ENCODE peak calls at places on chromosome 17, in four cellular contexts. Z is mammary epithelial cell, K is left ventricle myocardium inferior, E is A549. P is an unnamed sample.

GRCh38 chr17:38926290-38927070 is 1.1 kb downstream of the LASP1NB start:
- DNase-seq in Z (peak; percentile 17), K (no peak), E (no peak), P (no peak)

GRCh38 chr17:35731932-35732805 is 730 bp downstream of the RASL10B start:
- DNase-seq in Z (no peak), K (no peak), E (no peak), P (no peak)

GRCh38 chr17:58504826-58505351 is 9.5 kb downstream of the MTMR4 start:
- DNase-seq in Z (no peak), K (no peak), E (no peak), P (no peak)

GRCh38 chr17:70172449-70172848 is 3.1 kb downstream of the KCNJ2 start:
- DNase-seq in Z (no peak), K (no peak), E (no peak), P (no peak)

GRCh38 chr17:3968886-3969524 is 4.8 kb upstream of the ATP2A3 start:
- DNase-seq in Z (no peak), K (no peak), E (no peak), P (no peak)

GRCh38 chr17:3667366-3668278 is 756 bp downstream of the TAX1BP3 start:
- DNase-seq in Z (peak; percentile 84), K (peak; percentile 91), E (peak; percentile 90), P (peak; percentile 92)

GRCh38 chr17:66345264-66345663 is 42.9 kb downstream of the PRKCA start:
- DNase-seq in Z (no peak), K (no peak), E (no peak), P (no peak)

GRCh38 chr17:79844869-79845600 is 5.8 kb upstream of the CBX4 start:
- DNase-seq in Z (no peak), K (peak; percentile 54), E (peak; percentile 58), P (peak; percentile 74)

GRCh38 chr17:20063665-20064648 is 54.8 kb downstream of the SPECC1 start:
- DNase-seq in Z (peak; percentile 90), K (peak; percentile 81), E (peak; percentile 91), P (peak; percentile 66)

GRCh38 chr17:56908061-56908542 is 5.7 kb downstream of the TRIM25 start:
- DNase-seq in Z (no peak), K (peak; percentile 65), E (peak; percentile 53), P (peak; percentile 85)

GRCh38 chr17:58249270-58250133 is 11.1 kb downstream of the LPO start:
- DNase-seq in Z (peak; percentile 32), K (peak; percentile 64), E (peak; percentile 60), P (peak; percentile 68)

GRCh38 chr17:67003231-67003630 is 38.7 kb downstream of the CACNG4 start:
- DNase-seq in Z (no peak), K (no peak), E (no peak), P (no peak)

GRCh38 chr17:15087946-15088345 is 177.2 kb downstream of the PMP22 start:
- DNase-seq in Z (no peak), K (peak; percentile 41), E (no peak), P (no peak)

GRCh38 chr17:77398274-77398673 is 257.5 kb downstream of the SEC14L1 start:
- DNase-seq in Z (no peak), K (no peak), E (no peak), P (no peak)

GRCh38 chr17:66730497-66730923 is 104.4 kb upstream of the CACNG5 start:
- DNase-seq in Z (no peak), K (no peak), E (no peak), P (no peak)

GRCh38 chr17:34010534-34010933 is 244.6 kb upstream of the CCL2 start:
- DNase-seq in Z (no peak), K (no peak), E (no peak), P (no peak)

GRCh38 chr17:17472333-17472920 is 4.4 kb upstream of the MED9 start:
- DNase-seq in Z (peak; percentile 44), K (no peak), E (no peak), P (no peak)

GRCh38 chr17:75390982-75391381 is 14.5 kb downstream of the GRB2 start:
- DNase-seq in Z (no peak), K (no peak), E (no peak), P (no peak)

GRCh38 chr17:2194778-2195417 is 108.7 kb downstream of the SMG6 start:
- DNase-seq in Z (no peak), K (no peak), E (no peak), P (no peak)

GRCh38 chr17:34797724-34798123 is 163.5 kb downstream of the CCT6B start:
- DNase-seq in Z (no peak), K (no peak), E (peak; percentile 11), P (peak; percentile 22)

GRCh38 chr17:60167095-60167741 is 17.4 kb downstream of the CA4 start:
- DNase-seq in Z (no peak), K (no peak), E (no peak), P (peak; percentile 43)

GRCh38 chr17:40323731-40324650 is 15.0 kb downstream of the RARA start:
- DNase-seq in Z (no peak), K (peak; percentile 73), E (no peak), P (no peak)

GRCh38 chr17:74779948-74780400 is 3.8 kb upstream of the NAT9 start:
- DNase-seq in Z (no peak), K (peak; percentile 45), E (no peak), P (peak; percentile 77)

GRCh38 chr17:5272313-5272712 is 9.8 kb upstream of the RABEP1 start:
- DNase-seq in Z (peak; percentile 49), K (no peak), E (no peak), P (no peak)

GRCh38 chr17:15935891-15936290 is 9.0 kb upstream of the ADORA2B start:
- DNase-seq in Z (no peak), K (no peak), E (no peak), P (no peak)

GRCh38 chr17:36598951-36599401 is 2.4 kb upstream of the MRM1 start:
- DNase-seq in Z (no peak), K (no peak), E (no peak), P (peak; percentile 76)

GRCh38 chr17:62696726-62697490 is 69.4 kb downstream of the MRC2 start:
- DNase-seq in Z (no peak), K (no peak), E (no peak), P (no peak)

GRCh38 chr17:78375401-78376079 is 2.9 kb upstream of the PGS1 start:
- DNase-seq in Z (peak; percentile 73), K (no peak), E (peak; percentile 60), P (no peak)

GRCh38 chr17:60158751-60159478 is 9.1 kb downstream of the CA4 start:
- DNase-seq in Z (no peak), K (no peak), E (no peak), P (peak; percentile 22)

GRCh38 chr17:77597421-77598240 is 360.9 kb upstream of the TNRC6C start:
- DNase-seq in Z (no peak), K (no peak), E (no peak), P (no peak)

GRCh38 chr17:39486242-39486641 is 25.0 kb downstream of the CDK12 start:
- DNase-seq in Z (peak; percentile 34), K (no peak), E (peak; percentile 17), P (no peak)

GRCh38 chr17:72519598-72519936 is 398.7 kb downstream of the SOX9 start:
- DNase-seq in Z (no peak), K (no peak), E (no peak), P (no peak)

GRCh38 chr17:72517413-72518237 is 396.8 kb downstream of the SOX9 start:
- DNase-seq in Z (no peak), K (no peak), E (no peak), P (no peak)

GRCh38 chr17:72520665-72521303 is 400.0 kb downstream of the SOX9 start:
- DNase-seq in Z (no peak), K (no peak), E (no peak), P (no peak)

GRCh38 chr17:72518333-72518732 is 397.5 kb downstream of the SOX9 start:
- DNase-seq in Z (no peak), K (no peak), E (no peak), P (no peak)

GRCh38 chr17:72518810-72519597 is 398.2 kb downstream of the SOX9 start:
- DNase-seq in Z (no peak), K (no peak), E (peak; percentile 84), P (peak; percentile 74)
- H3K4me3 ChIP-seq in Z (no peak overlapping the region), K (no peak overlapping the region), E (peak overlapping the region; percentile 30), P (no peak overlapping the region)

GRCh38 chr17:42530952-42531454 is 5.0 kb upstream of the NAGLU start:
- DNase-seq in Z (no peak), K (no peak), E (no peak), P (peak; percentile 36)

GRCh38 chr17:42527932-42528331 is 8.1 kb upstream of the NAGLU start:
- DNase-seq in Z (no peak), K (no peak), E (no peak), P (peak; percentile 20)

GRCh38 chr17:42529054-42529453 is 7.0 kb upstream of the NAGLU start:
- DNase-seq in Z (no peak), K (no peak), E (no peak), P (no peak)

GRCh38 chr17:42535400-42536047 is 517 bp upstream of the NAGLU start:
- DNase-seq in Z (no peak), K (no peak), E (no peak), P (peak; percentile 56)

DNA sequence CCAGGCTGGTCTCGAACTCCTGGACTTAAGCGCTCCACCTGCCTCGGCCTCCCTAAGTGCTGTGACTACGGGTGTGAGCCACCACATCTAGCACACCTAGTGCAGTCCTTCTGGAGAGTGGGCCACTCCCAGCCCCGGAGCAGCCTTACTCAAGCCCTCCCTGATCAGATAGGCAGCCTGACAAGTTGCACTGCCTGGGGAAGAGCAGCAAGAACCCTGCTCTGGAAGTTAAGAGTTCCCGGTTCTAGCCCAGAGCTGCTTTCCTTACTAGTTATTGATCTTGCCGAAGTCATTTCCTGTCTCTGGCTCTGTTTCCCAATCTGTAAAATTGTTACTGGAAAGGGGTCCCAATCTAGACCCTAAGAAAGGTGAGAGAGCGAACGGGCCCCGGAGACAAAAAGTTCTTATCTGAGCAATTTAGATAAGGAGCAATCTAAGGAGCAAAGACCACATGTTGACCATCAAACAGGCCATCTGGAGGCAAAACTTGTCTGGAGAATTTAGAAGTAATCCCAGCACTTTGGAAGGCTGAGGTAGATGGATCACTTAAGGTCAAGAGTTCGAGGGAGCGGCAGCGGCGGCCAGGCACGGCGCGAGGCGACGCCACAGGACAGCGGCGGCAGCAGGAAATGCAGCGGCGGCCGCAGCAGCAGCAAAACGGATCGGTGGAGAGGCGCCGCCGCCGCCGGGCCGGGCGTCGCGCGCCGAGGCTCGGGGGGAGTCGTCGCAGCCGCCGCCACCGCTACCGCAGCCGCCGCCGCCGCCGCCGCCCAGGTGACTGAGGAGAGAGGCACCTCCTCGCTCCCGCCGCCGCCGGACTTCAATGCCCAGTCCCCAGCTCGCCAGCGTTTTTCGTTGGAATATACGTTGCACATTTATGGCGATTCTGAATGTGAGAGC is 4.3 kb upstream of the NAGLU start:
- DNase-seq in Z (peak; percentile 34), K (peak; percentile 72), E (peak; percentile 86), P (peak; percentile 83)
- TF ChIP-seq CTCF in Z (peak; percentile 51), K (peak; percentile 72), E (peak; percentile 50), P (peak; percentile 31)

DNA sequence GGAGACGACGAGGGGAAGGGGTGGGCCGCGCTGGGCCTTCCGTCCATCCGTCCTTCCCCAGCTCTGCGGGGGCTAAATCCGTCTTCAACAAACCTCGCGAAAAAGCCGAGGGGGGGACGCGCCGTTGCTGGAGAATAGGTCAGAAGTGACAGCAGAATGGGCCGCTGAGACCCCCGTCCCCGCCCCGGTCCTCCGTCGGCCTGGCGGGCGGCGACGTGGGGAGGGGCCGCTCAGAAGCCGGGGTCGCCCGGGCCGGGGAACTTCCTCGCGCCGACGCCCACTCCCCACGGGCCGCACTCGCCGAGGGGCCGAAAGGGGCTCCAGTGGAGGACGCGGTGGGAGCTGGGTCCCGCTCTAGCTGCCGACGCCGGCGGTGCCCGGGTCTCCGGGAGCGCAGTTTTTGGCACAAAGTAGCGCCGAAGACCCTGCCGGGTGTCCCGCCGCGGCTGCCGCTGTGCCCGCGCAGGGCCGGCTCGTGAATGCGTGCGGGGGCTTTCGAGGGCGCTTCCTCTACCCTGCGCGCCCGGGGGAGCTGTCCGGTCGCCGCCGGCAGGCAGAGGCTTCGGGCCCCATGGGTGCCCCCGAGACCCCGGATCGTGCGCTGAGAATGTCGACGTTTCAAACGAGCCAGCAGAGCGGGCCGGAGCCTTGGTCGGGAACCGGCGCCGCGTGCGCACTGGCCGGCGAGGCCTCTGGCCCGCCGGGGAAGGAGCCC is 46.4 kb upstream of the SLC38A10 start:
- DNase-seq in Z (no peak), K (no peak), E (no peak), P (peak; percentile 56)
- H3K4me3 ChIP-seq in Z (peak overlapping the region; percentile 95), K (peak overlapping the region; percentile 77), E (no peak overlapping the region), P (no peak overlapping the region)

GRCh38 chr17:792277-792676 is 10.1 kb downstream of the MRM3 start:
- DNase-seq in Z (no peak), K (no peak), E (peak; percentile 51), P (no peak)
- TF ChIP-seq CTCF in Z (peak; percentile 15), K (no peak), E (no peak), P (no peak)

P was measured in mucosa of descending colon.